ENCODE peak calls at places on chromosomes 5 and 9, in nine cellular contexts. One of them, this sample, is unnamed.

GRCh38 chr5:2185646-2186471 is 303.1 kb upstream of the IRX4 start:
- DNase-seq in mucosa of descending colon: no peak
- DNase-seq in WERI-Rb-1: no peak
- DNase-seq in endothelial cell of umbilical vein: no peak
- DNase-seq in lower leg skin: peak
- DNase-seq in OCI-LY7: no peak
- DNase-seq in uterus: no peak
- DNase-seq in pancreas: no peak
- DNase-seq in CD8-positive, alpha-beta T cell: peak
- DNase-seq in this sample: no peak

GRCh38 chr5:161230222-161230621 is 316.3 kb downstream of the GABRB2 start:
- DNase-seq in mucosa of descending colon: no peak
- DNase-seq in WERI-Rb-1: no peak
- DNase-seq in endothelial cell of umbilical vein: no peak
- DNase-seq in lower leg skin: no peak
- DNase-seq in OCI-LY7: no peak
- DNase-seq in uterus: no peak
- DNase-seq in pancreas: peak
- DNase-seq in CD8-positive, alpha-beta T cell: no peak
- DNase-seq in this sample: no peak

GRCh38 chr5:172148381-172148780 is 39.6 kb downstream of the STK10 start:
- DNase-seq in mucosa of descending colon: no peak
- DNase-seq in WERI-Rb-1: no peak
- DNase-seq in endothelial cell of umbilical vein: no peak
- DNase-seq in lower leg skin: no peak
- DNase-seq in OCI-LY7: no peak
- DNase-seq in uterus: no peak
- DNase-seq in pancreas: no peak
- DNase-seq in CD8-positive, alpha-beta T cell: no peak
- DNase-seq in this sample: no peak

GRCh38 chr9:33013962-33014664 is 11.0 kb upstream of the DNAJA1 start:
- DNase-seq in mucosa of descending colon: no peak
- DNase-seq in WERI-Rb-1: no peak
- DNase-seq in endothelial cell of umbilical vein: no peak
- DNase-seq in lower leg skin: no peak
- DNase-seq in OCI-LY7: no peak
- DNase-seq in uterus: no peak
- DNase-seq in pancreas: no peak
- DNase-seq in CD8-positive, alpha-beta T cell: no peak
- DNase-seq in this sample: no peak

GRCh38 chr5:39264528-39264927 is 45.2 kb upstream of the FYB1 start:
- DNase-seq in mucosa of descending colon: no peak
- DNase-seq in WERI-Rb-1: no peak
- DNase-seq in endothelial cell of umbilical vein: no peak
- DNase-seq in lower leg skin: no peak
- DNase-seq in OCI-LY7: no peak
- DNase-seq in uterus: no peak
- DNase-seq in pancreas: no peak
- DNase-seq in CD8-positive, alpha-beta T cell: no peak
- DNase-seq in this sample: peak

GRCh38 chr5:174503461-174504265 is 220.7 kb upstream of the MSX2 start:
- DNase-seq in mucosa of descending colon: peak
- DNase-seq in WERI-Rb-1: no peak
- DNase-seq in endothelial cell of umbilical vein: peak
- DNase-seq in lower leg skin: no peak
- DNase-seq in OCI-LY7: no peak
- DNase-seq in uterus: no peak
- DNase-seq in pancreas: no peak
- DNase-seq in CD8-positive, alpha-beta T cell: no peak
- DNase-seq in this sample: no peak

GRCh38 chr5:143056331-143056689 is 286.1 kb downstream of the ARHGAP26 start:
- DNase-seq in mucosa of descending colon: no peak
- DNase-seq in WERI-Rb-1: no peak
- DNase-seq in endothelial cell of umbilical vein: no peak
- DNase-seq in lower leg skin: no peak
- DNase-seq in OCI-LY7: no peak
- DNase-seq in uterus: no peak
- DNase-seq in pancreas: no peak
- DNase-seq in CD8-positive, alpha-beta T cell: no peak
- DNase-seq in this sample: no peak

GRCh38 chr5:180381428-180381827 is 28.3 kb upstream of the GFPT2 start:
- DNase-seq in mucosa of descending colon: peak
- DNase-seq in WERI-Rb-1: no peak
- DNase-seq in endothelial cell of umbilical vein: no peak
- DNase-seq in lower leg skin: no peak
- DNase-seq in OCI-LY7: no peak
- DNase-seq in uterus: no peak
- DNase-seq in pancreas: no peak
- DNase-seq in CD8-positive, alpha-beta T cell: no peak
- DNase-seq in this sample: no peak

GRCh38 chr5:171689853-171690417 is 95.7 kb upstream of the SMIM23 start:
- DNase-seq in mucosa of descending colon: no peak
- DNase-seq in WERI-Rb-1: no peak
- DNase-seq in endothelial cell of umbilical vein: no peak
- DNase-seq in lower leg skin: no peak
- DNase-seq in OCI-LY7: no peak
- DNase-seq in uterus: no peak
- DNase-seq in pancreas: no peak
- DNase-seq in CD8-positive, alpha-beta T cell: no peak
- DNase-seq in this sample: no peak

GRCh38 chr5:40430112-40430725 is 249.5 kb upstream of the PTGER4 start:
- DNase-seq in mucosa of descending colon: no peak
- DNase-seq in WERI-Rb-1: no peak
- DNase-seq in endothelial cell of umbilical vein: no peak
- DNase-seq in lower leg skin: no peak
- DNase-seq in OCI-LY7: no peak
- DNase-seq in uterus: no peak
- DNase-seq in pancreas: no peak
- DNase-seq in CD8-positive, alpha-beta T cell: no peak
- DNase-seq in this sample: no peak

GRCh38 chr9:114613087-114613486 is 2.0 kb downstream of the TMEM268 start:
- DNase-seq in mucosa of descending colon: no peak
- DNase-seq in WERI-Rb-1: no peak
- DNase-seq in endothelial cell of umbilical vein: no peak
- DNase-seq in lower leg skin: no peak
- DNase-seq in OCI-LY7: peak
- DNase-seq in uterus: no peak
- DNase-seq in pancreas: no peak
- DNase-seq in CD8-positive, alpha-beta T cell: no peak
- DNase-seq in this sample: no peak

GRCh38 chr5:38547257-38547656 is 9.2 kb downstream of the LIFR start:
- DNase-seq in mucosa of descending colon: no peak
- DNase-seq in WERI-Rb-1: no peak
- DNase-seq in endothelial cell of umbilical vein: no peak
- DNase-seq in lower leg skin: no peak
- DNase-seq in OCI-LY7: no peak
- DNase-seq in uterus: no peak
- DNase-seq in pancreas: no peak
- DNase-seq in CD8-positive, alpha-beta T cell: no peak
- DNase-seq in this sample: no peak

GRCh38 chr5:175885813-175886212 is 14.4 kb downstream of the CPLX2 start:
- DNase-seq in mucosa of descending colon: no peak
- DNase-seq in WERI-Rb-1: no peak
- DNase-seq in endothelial cell of umbilical vein: no peak
- DNase-seq in lower leg skin: no peak
- DNase-seq in OCI-LY7: no peak
- DNase-seq in uterus: no peak
- DNase-seq in pancreas: no peak
- DNase-seq in CD8-positive, alpha-beta T cell: no peak
- DNase-seq in this sample: no peak

GRCh38 chr5:61915646-61916045 is 390.4 kb upstream of the KIF2A start:
- DNase-seq in mucosa of descending colon: no peak
- DNase-seq in WERI-Rb-1: no peak
- DNase-seq in endothelial cell of umbilical vein: no peak
- DNase-seq in lower leg skin: no peak
- DNase-seq in OCI-LY7: no peak
- DNase-seq in uterus: no peak
- DNase-seq in pancreas: no peak
- DNase-seq in CD8-positive, alpha-beta T cell: no peak
- DNase-seq in this sample: no peak
- TF ChIP-seq CTCF in mucosa of descending colon: no peak
- TF ChIP-seq CTCF in WERI-Rb-1: no peak
- TF ChIP-seq CTCF in endothelial cell of umbilical vein: no peak
- TF ChIP-seq CTCF in lower leg skin: no peak
- TF ChIP-seq CTCF in OCI-LY7: peak
- TF ChIP-seq CTCF in uterus: no peak
- TF ChIP-seq CTCF in pancreas: no peak
- TF ChIP-seq CTCF in CD8-positive, alpha-beta T cell: no peak
- TF ChIP-seq CTCF in this sample: no peak

GRCh38 chr9:96441798-96442445 is 8.0 kb upstream of the HABP4 start:
- DNase-seq in mucosa of descending colon: no peak
- DNase-seq in WERI-Rb-1: peak
- DNase-seq in endothelial cell of umbilical vein: no peak
- DNase-seq in lower leg skin: no peak
- DNase-seq in OCI-LY7: peak
- DNase-seq in uterus: no peak
- DNase-seq in pancreas: no peak
- DNase-seq in CD8-positive, alpha-beta T cell: no peak
- DNase-seq in this sample: peak
- TF ChIP-seq CTCF in mucosa of descending colon: peak
- TF ChIP-seq CTCF in WERI-Rb-1: peak
- TF ChIP-seq CTCF in endothelial cell of umbilical vein: peak
- TF ChIP-seq CTCF in lower leg skin: no peak
- TF ChIP-seq CTCF in OCI-LY7: peak
- TF ChIP-seq CTCF in uterus: no peak
- TF ChIP-seq CTCF in pancreas: no peak
- TF ChIP-seq CTCF in CD8-positive, alpha-beta T cell: no peak
- TF ChIP-seq CTCF in this sample: peak

GRCh38 chr9:98815552-98815951 is 8.1 kb downstream of the GALNT12 start:
- DNase-seq in mucosa of descending colon: no peak
- DNase-seq in WERI-Rb-1: no peak
- DNase-seq in endothelial cell of umbilical vein: no peak
- DNase-seq in lower leg skin: no peak
- DNase-seq in OCI-LY7: no peak
- DNase-seq in uterus: no peak
- DNase-seq in pancreas: no peak
- DNase-seq in CD8-positive, alpha-beta T cell: no peak
- DNase-seq in this sample: no peak

GRCh38 chr9:98818764-98819163 is 11.3 kb downstream of the GALNT12 start:
- DNase-seq in mucosa of descending colon: no peak
- DNase-seq in WERI-Rb-1: no peak
- DNase-seq in endothelial cell of umbilical vein: no peak
- DNase-seq in lower leg skin: peak
- DNase-seq in OCI-LY7: no peak
- DNase-seq in uterus: no peak
- DNase-seq in pancreas: no peak
- DNase-seq in CD8-positive, alpha-beta T cell: no peak
- DNase-seq in this sample: no peak

GRCh38 chr9:98822661-98823060 is 15.2 kb downstream of the GALNT12 start:
- DNase-seq in mucosa of descending colon: no peak
- DNase-seq in WERI-Rb-1: no peak
- DNase-seq in endothelial cell of umbilical vein: no peak
- DNase-seq in lower leg skin: peak
- DNase-seq in OCI-LY7: no peak
- DNase-seq in uterus: no peak
- DNase-seq in pancreas: no peak
- DNase-seq in CD8-positive, alpha-beta T cell: no peak
- DNase-seq in this sample: no peak

GRCh38 chr9:98821831-98822230 is 14.4 kb downstream of the GALNT12 start:
- DNase-seq in mucosa of descending colon: no peak
- DNase-seq in WERI-Rb-1: no peak
- DNase-seq in endothelial cell of umbilical vein: no peak
- DNase-seq in lower leg skin: peak
- DNase-seq in OCI-LY7: no peak
- DNase-seq in uterus: no peak
- DNase-seq in pancreas: no peak
- DNase-seq in CD8-positive, alpha-beta T cell: no peak
- DNase-seq in this sample: no peak

DNA sequence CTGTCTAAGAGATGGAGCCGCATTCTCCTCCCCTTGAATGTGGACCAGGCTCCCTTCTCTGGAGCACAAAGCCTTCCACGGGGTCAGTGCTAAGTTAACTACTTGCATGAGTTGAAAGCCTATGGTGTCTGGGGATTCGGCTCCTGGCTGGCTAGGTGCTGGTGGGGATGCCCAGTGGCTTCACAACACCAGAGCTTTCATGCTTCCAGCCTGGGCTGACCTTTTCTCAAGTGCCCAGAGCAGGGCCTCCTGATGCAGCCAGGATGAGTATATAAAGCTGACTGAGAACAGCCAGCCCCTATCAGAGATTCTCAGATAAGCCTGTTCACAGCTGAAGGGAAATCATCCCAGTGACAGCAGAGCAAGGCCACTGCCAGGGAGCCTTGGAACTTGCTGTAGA is 11.8 kb downstream of the GALNT12 start:
- DNase-seq in mucosa of descending colon: no peak
- DNase-seq in WERI-Rb-1: no peak
- DNase-seq in endothelial cell of umbilical vein: no peak
- DNase-seq in lower leg skin: peak
- DNase-seq in OCI-LY7: no peak
- DNase-seq in uterus: no peak
- DNase-seq in pancreas: no peak
- DNase-seq in CD8-positive, alpha-beta T cell: no peak
- DNase-seq in this sample: no peak
- TF ChIP-seq CTCF in mucosa of descending colon: no peak
- TF ChIP-seq CTCF in WERI-Rb-1: no peak
- TF ChIP-seq CTCF in endothelial cell of umbilical vein: no peak
- TF ChIP-seq CTCF in lower leg skin: no peak
- TF ChIP-seq CTCF in OCI-LY7: no peak
- TF ChIP-seq CTCF in uterus: no peak
- TF ChIP-seq CTCF in pancreas: no peak
- TF ChIP-seq CTCF in CD8-positive, alpha-beta T cell: no peak
- TF ChIP-seq CTCF in this sample: no peak

DNA sequence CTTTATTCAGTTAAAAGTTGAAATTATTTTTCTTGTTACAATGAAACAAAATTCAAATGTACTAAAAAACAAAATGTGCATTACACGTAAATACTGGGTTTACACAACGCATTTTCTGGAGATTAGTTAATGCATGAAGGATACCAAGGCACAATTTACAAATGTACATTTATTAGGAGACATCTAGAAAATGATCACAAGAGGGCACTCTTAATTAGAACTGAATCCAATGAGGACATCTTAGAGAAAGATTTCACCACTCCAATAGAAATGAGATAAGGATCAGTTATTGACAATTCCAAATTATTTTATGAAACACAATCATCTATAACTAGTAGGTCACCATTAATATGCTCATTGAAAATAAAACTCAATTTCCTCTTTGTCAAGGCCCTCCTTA is 36.6 kb upstream of the CDH12 start:
- DNase-seq in mucosa of descending colon: no peak
- DNase-seq in WERI-Rb-1: no peak
- DNase-seq in endothelial cell of umbilical vein: no peak
- DNase-seq in lower leg skin: no peak
- DNase-seq in OCI-LY7: no peak
- DNase-seq in uterus: no peak
- DNase-seq in pancreas: no peak
- DNase-seq in CD8-positive, alpha-beta T cell: no peak
- DNase-seq in this sample: no peak
- TF ChIP-seq CTCF in mucosa of descending colon: no peak
- TF ChIP-seq CTCF in WERI-Rb-1: no peak
- TF ChIP-seq CTCF in endothelial cell of umbilical vein: no peak
- TF ChIP-seq CTCF in lower leg skin: no peak
- TF ChIP-seq CTCF in OCI-LY7: peak
- TF ChIP-seq CTCF in uterus: no peak
- TF ChIP-seq CTCF in pancreas: no peak
- TF ChIP-seq CTCF in CD8-positive, alpha-beta T cell: no peak
- TF ChIP-seq CTCF in this sample: peak

This sample was measured in GM10248.